ENCODE peak calls at places on chromosomes 4 and X, in four cellular contexts. One of them, this sample, is unnamed.

GRCh38 chr4:154366956-154367355 is 124.6 kb downstream of the DCHS2 start:
- DNase-seq in SK-N-SH: no peak
- DNase-seq in HepG2: no peak
- DNase-seq in K562: no peak
- DNase-seq in this sample: no peak

GRCh38 chrX:141278306-141278705 is 36.0 kb upstream of the SPANXC start:
- DNase-seq in SK-N-SH: peak; percentile 38
- DNase-seq in HepG2: peak; percentile 0
- DNase-seq in K562: peak; percentile 17
- DNase-seq in this sample: peak; percentile 7

GRCh38 chrX:70480660-70481018 is 36.0 kb downstream of the DLG3 start:
- DNase-seq in K562: no peak
- DNase-seq in SK-N-SH: no peak
- DNase-seq in HepG2: no peak
- DNase-seq in this sample: no peak

GRCh38 chr4:15457401-15458201 is 12.1 kb upstream of the CC2D2A start:
- DNase-seq in SK-N-SH: peak; percentile 32
- DNase-seq in HepG2: peak; percentile 24
- DNase-seq in K562: peak; percentile 37
- DNase-seq in this sample: no peak

GRCh38 chr4:53908661-53909078 is 155.7 kb downstream of the CHIC2 start:
- DNase-seq in K562: peak; percentile 67
- DNase-seq in HepG2: peak; percentile 83
- DNase-seq in SK-N-SH: peak; percentile 58
- DNase-seq in this sample: no peak

GRCh38 chr4:139872274-139872673 is 206.7 kb downstream of the MGST2 start:
- DNase-seq in SK-N-SH: no peak
- DNase-seq in K562: no peak
- DNase-seq in HepG2: peak; percentile 47
- DNase-seq in this sample: no peak

GRCh38 chrX:73963682-73964081 is 340.3 kb upstream of the ZCCHC13 start:
- DNase-seq in K562: no peak
- DNase-seq in SK-N-SH: no peak
- DNase-seq in HepG2: no peak
- DNase-seq in this sample: no peak

GRCh38 chr4:104128850-104129213 is 365.9 kb downstream of the CXXC4 start:
- DNase-seq in K562: no peak
- DNase-seq in SK-N-SH: no peak
- DNase-seq in HepG2: peak; percentile 87
- DNase-seq in this sample: no peak

GRCh38 chrX:132685276-132685675 is 196.4 kb upstream of the MBNL3 start:
- DNase-seq in SK-N-SH: no peak
- DNase-seq in K562: no peak
- DNase-seq in HepG2: no peak
- DNase-seq in this sample: no peak

GRCh38 chr4:107809236-107809635 is 15.5 kb upstream of the SGMS2 start:
- DNase-seq in SK-N-SH: no peak
- DNase-seq in HepG2: no peak
- DNase-seq in K562: no peak
- DNase-seq in this sample: no peak

GRCh38 chr4:107818301-107818910 is 6.3 kb upstream of the SGMS2 start:
- DNase-seq in SK-N-SH: no peak
- DNase-seq in HepG2: no peak
- DNase-seq in K562: no peak
- DNase-seq in this sample: no peak

GRCh38 chr4:107814758-107815552 is 9.8 kb upstream of the SGMS2 start:
- DNase-seq in SK-N-SH: no peak
- DNase-seq in K562: no peak
- DNase-seq in HepG2: no peak
- DNase-seq in this sample: no peak
- TF ChIP-seq FOXJ3 in SK-N-SH: no peak
- TF ChIP-seq FOXJ3 in K562: no peak
- TF ChIP-seq FOXJ3 in HepG2: no peak
- TF ChIP-seq FOXJ3 in this sample: no peak

DNA sequence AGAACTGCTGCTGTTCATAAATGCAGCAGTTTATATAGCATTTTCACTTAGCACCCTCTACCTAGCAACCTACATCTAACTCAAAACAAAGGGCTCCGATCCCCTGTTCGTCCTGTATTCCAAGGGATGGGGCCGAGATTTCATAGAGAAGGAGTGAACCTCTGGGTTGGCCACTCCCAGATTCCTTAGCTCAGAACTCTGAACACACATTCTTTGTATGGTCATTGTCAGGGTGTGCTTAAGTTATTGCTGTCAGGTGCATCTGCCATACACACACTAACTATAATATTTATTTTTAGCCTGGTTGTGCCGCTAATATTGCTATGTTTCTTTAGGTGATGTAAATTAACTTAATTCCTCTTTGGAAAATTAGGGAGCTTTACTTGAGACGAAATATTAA is 47.7 kb upstream of the AADAT start:
- DNase-seq in HepG2: no peak
- DNase-seq in SK-N-SH: no peak
- DNase-seq in K562: no peak
- DNase-seq in this sample: no peak
- TF ChIP-seq FOXJ3 in HepG2: no peak
- TF ChIP-seq FOXJ3 in SK-N-SH: no peak
- TF ChIP-seq FOXJ3 in K562: no peak
- TF ChIP-seq FOXJ3 in this sample: no peak

DNA sequence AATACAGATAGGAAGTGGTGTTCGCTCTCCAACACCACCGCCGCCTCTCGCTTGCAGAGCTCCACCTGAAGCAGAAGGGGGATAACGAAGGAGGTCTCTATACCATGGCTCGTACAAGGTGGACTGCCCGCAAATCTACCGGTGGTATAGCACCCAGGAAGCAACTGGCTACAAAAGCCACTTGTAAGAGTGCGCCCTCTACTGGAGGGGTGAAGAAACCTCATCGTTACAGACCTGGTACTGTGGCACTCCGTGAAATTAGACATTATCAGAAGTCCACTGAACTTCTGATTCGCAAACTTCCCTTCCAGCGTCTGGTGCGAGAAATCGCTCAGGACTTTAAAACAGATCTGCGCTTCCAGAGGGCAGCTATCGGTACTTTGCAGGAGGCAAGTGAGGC is 5.2 kb upstream of the BMP15 start:
- DNase-seq in K562: peak; percentile 39
- DNase-seq in SK-N-SH: no peak
- DNase-seq in HepG2: peak; percentile 4
- DNase-seq in this sample: peak; percentile 29
- TF ChIP-seq FOXJ3 in K562: no peak
- TF ChIP-seq FOXJ3 in SK-N-SH: no peak
- TF ChIP-seq FOXJ3 in HepG2: no peak
- TF ChIP-seq FOXJ3 in this sample: no peak

DNA sequence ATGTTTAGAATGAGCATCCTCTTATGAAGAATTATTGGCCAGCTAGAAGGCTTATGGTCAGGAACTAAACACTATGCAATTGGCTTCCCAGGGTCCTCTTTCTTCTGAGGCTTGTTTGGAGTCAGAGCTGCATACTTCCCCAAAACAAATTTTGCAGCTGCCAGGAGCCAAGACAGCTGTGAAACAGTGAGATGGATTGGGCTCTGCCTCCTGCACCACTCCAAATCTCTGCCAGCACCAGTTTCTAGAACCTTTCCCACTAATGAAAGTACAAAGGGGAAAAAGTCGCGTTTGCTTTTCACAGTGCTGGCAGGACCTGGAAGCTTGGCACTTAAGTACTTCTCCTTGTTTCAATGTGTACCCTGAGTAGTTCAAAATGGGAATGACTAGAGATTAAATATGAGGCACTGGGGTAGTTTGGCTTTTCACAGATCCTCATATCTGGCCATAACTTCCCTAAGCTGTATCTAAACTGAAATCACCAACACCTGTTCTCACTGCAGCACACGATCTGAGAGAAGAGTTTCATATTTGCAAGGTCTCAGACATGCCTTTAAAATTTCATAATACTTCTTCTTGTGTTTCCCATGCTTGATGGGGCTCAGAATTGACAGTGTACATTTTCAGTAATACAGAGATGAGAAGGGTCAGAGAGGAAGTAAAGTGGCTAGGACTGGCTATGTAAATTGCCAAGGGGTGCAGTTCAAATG is 20.7 kb upstream of the AR start:
- DNase-seq in SK-N-SH: no peak
- DNase-seq in K562: no peak
- DNase-seq in HepG2: no peak
- DNase-seq in this sample: no peak
- TF ChIP-seq FOXJ3 in SK-N-SH: no peak
- TF ChIP-seq FOXJ3 in K562: no peak
- TF ChIP-seq FOXJ3 in HepG2: no peak
- TF ChIP-seq FOXJ3 in this sample: no peak

GRCh38 chrX:108516184-108516583 is 76.5 kb downstream of the COL4A5 start:
- DNase-seq in SK-N-SH: no peak
- DNase-seq in HepG2: peak; percentile 89
- DNase-seq in K562: no peak
- DNase-seq in this sample: no peak

GRCh38 chrX:108511721-108512120 is 72.1 kb downstream of the COL4A5 start:
- DNase-seq in HepG2: no peak
- DNase-seq in SK-N-SH: no peak
- DNase-seq in K562: no peak
- DNase-seq in this sample: no peak
- TF ChIP-seq FOXJ3 in HepG2: no peak
- TF ChIP-seq FOXJ3 in SK-N-SH: no peak
- TF ChIP-seq FOXJ3 in K562: no peak
- TF ChIP-seq FOXJ3 in this sample: no peak

GRCh38 chrX:19902110-19902509 is 14.7 kb upstream of the SH3KBP1 start:
- DNase-seq in HepG2: no peak
- DNase-seq in K562: no peak
- DNase-seq in SK-N-SH: no peak
- DNase-seq in this sample: no peak
- TF ChIP-seq FOXJ3 in HepG2: no peak
- TF ChIP-seq FOXJ3 in K562: no peak
- TF ChIP-seq FOXJ3 in SK-N-SH: no peak
- TF ChIP-seq FOXJ3 in this sample: no peak

GRCh38 chr4:13054410-13054970 is 429.6 kb downstream of the RAB28 start:
- DNase-seq in K562: no peak
- DNase-seq in SK-N-SH: no peak
- DNase-seq in HepG2: no peak
- DNase-seq in this sample: no peak
- TF ChIP-seq FOXJ3 in K562: no peak
- TF ChIP-seq FOXJ3 in SK-N-SH: no peak
- TF ChIP-seq FOXJ3 in HepG2: no peak
- TF ChIP-seq FOXJ3 in this sample: no peak

DNA sequence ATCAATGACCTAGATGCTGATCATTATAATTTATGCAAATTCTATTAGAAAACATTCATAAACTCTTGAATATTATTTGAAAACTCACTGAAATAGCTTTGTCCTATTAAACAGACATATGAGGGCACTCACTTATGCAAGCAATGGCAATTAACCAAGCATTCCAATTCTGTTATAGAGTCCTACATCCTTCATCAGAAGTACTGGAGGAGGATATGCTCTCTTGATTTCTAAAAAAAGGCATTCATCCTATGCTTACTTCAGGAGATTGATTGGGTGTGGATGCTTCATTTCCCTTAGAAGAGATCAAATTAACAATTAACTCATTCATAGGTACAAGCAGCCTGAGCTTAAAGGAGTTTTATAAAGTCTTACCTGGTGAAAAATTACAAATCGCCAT is 1317.2 kb downstream of the PCDH7 start:
- DNase-seq in K562: no peak
- DNase-seq in SK-N-SH: no peak
- DNase-seq in HepG2: no peak
- DNase-seq in this sample: no peak
- TF ChIP-seq FOXJ3 in K562: no peak
- TF ChIP-seq FOXJ3 in SK-N-SH: no peak
- TF ChIP-seq FOXJ3 in HepG2: no peak
- TF ChIP-seq FOXJ3 in this sample: no peak